ENCODE peak calls at places on chromosomes 11 and 22, in four cellular contexts. D is H1, A is HepG2, O is K562. R is an unnamed sample.

GRCh38 chr11:46436113-46436512 is 44.5 kb upstream of the CHRM4 start:
- DNase-seq in D (no peak), A (no peak), O (no peak), R (no peak)

GRCh38 chr11:14956111-14956510 is 16.0 kb downstream of the CALCA start:
- DNase-seq in D (no peak), A (no peak), O (no peak), R (no peak)

GRCh38 chr11:67055812-67056211 is 835 bp upstream of the RHOD start:
- DNase-seq in D (no peak), A (no peak), O (no peak), R (no peak)

GRCh38 chr11:94128171-94128745 is 383 bp upstream of the PANX1 start:
- DNase-seq in D (no peak), A (no peak), O (no peak), R (no peak)

GRCh38 chr22:23856721-23857605 is 712 bp upstream of the SLC2A11 start:
- DNase-seq in D (no peak), A (peak), O (no peak), R (no peak)

GRCh38 chr11:110857885-110858555 is 145.8 kb upstream of the ARHGAP20 start:
- DNase-seq in D (no peak), A (no peak), O (no peak), R (no peak)

GRCh38 chr22:23094260-23094659 is 23.9 kb downstream of the GNAZ start:
- DNase-seq in D (no peak), A (no peak), O (peak), R (no peak)

GRCh38 chr11:64583296-64584262 is 7.4 kb upstream of the SLC22A12 start:
- DNase-seq in D (no peak), A (no peak), O (peak), R (no peak)

GRCh38 chr11:128488471-128488870 is 98.9 kb downstream of the ETS1 start:
- DNase-seq in D (no peak), A (no peak), O (no peak), R (no peak)

GRCh38 chr22:44206696-44207095 is 26.0 kb downstream of the PARVG start:
- DNase-seq in D (no peak), A (no peak), O (no peak), R (no peak)

GRCh38 chr11:129695543-129696308 is 119.9 kb upstream of the TMEM45B start:
- DNase-seq in D (peak), A (peak), O (peak), R (peak)

GRCh38 chr11:4087551-4087950 is 7.0 kb upstream of the RRM1 start:
- DNase-seq in D (no peak), A (no peak), O (no peak), R (no peak)

GRCh38 chr11:75468534-75469340 is 35.7 kb upstream of the KLHL35 start:
- DNase-seq in D (no peak), A (no peak), O (peak), R (no peak)

GRCh38 chr22:26479792-26480610 is 3.6 kb downstream of the HPS4 start:
- DNase-seq in D (no peak), A (peak), O (no peak), R (no peak)

GRCh38 chr22:45196926-45197605 is 33.3 kb downstream of the NUP50 start:
- DNase-seq in D (no peak), A (no peak), O (no peak), R (no peak)

GRCh38 chr11:1153951-1154487 is 3.7 kb upstream of the MUC5AC start:
- DNase-seq in D (no peak), A (peak), O (peak), R (peak)

GRCh38 chr11:80958414-80958813 is 1517.6 kb upstream of the TENM4 start:
- DNase-seq in D (no peak), A (no peak), O (no peak), R (no peak)

GRCh38 chr11:60396790-60397189 is 531 bp downstream of the MS4A14 start:
- DNase-seq in D (no peak), A (no peak), O (no peak), R (no peak)

GRCh38 chr11:7749456-7749855 is 43.2 kb upstream of the OVCH2 start:
- DNase-seq in D (no peak), A (no peak), O (no peak), R (no peak)

GRCh38 chr11:36564376-36565032 is 3.3 kb upstream of the RAG1 start:
- DNase-seq in D (no peak), A (peak), O (peak), R (peak)

GRCh38 chr11:116714902-116715301 is 57.9 kb downstream of the BUD13 start:
- DNase-seq in D (no peak), A (no peak), O (no peak), R (no peak)

GRCh38 chr11:111846640-111847039 is 24.7 kb downstream of the ALG9 start:
- DNase-seq in D (no peak), A (no peak), O (no peak), R (no peak)

GRCh38 chr22:26757496-26757895 is 100.1 kb downstream of the MIAT start:
- DNase-seq in D (no peak), A (no peak), O (no peak), R (no peak)

GRCh38 chr11:69524291-69524882 is 42.9 kb downstream of the LINC01488 start:
- DNase-seq in D (no peak), A (no peak), O (peak), R (no peak)

GRCh38 chr11:69576069-69576782 is 64.7 kb upstream of the CCND1 start:
- DNase-seq in D (no peak), A (no peak), O (no peak), R (no peak)

GRCh38 chr11:126601136-126601535 is 245.7 kb downstream of the ST3GAL4 start:
- DNase-seq in D (no peak), A (no peak), O (no peak), R (no peak)

GRCh38 chr22:33337524-33337923 is 279.3 kb upstream of the SYN3 start:
- DNase-seq in D (no peak), A (no peak), O (no peak), R (no peak)

GRCh38 chr11:78715639-78716311 is 141.1 kb upstream of the NARS2 start:
- DNase-seq in D (peak), A (peak), O (peak), R (peak)
- TF ChIP-seq FOSL1 in D (no peak), A (peak), O (no peak), R (peak)

DNA sequence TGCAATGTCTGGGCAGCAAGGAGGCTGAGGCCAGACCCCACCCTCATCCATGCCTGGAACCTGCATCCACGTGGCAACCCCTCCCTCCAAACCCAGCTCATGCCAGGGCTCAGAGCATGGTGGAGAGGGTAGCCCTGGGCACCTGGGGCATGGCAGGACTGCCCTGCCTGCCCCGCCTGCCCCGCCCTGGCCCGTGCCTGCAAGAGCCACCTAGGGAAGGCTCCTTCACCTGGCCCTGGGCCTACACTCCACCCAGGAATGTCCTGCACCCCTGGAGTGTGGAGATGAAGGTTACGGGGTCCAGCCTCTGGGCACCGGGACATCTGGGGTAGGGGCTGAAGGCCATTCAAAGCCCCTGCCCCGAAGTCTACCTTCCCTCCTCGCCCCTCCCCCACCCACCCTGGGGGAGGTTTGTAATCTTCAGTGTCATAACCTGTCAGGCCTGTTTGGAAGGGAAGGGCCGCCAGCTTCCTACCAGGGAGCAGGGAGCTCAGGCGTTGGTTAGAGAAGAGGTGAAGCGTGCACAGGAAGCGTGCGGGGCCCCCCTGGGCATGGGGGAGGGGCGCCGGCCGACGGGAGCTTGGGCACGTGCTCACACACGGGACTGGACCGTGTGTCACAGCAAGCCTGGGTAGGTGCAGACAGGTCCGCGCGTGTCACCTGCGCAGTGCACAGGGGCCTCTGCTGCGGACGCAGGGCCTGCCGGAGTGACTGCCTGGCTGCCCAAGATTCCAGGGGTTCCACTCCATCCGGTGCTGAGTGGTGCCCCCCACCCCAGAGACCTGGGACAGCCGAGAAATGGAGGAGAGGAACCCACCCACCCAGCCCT is 30.7 kb upstream of the TH start:
- DNase-seq in D (no peak), A (no peak), O (no peak), R (no peak)
- TF ChIP-seq FOSL1 in D (no peak), A (no peak), O (no peak), R (no peak)

DNA sequence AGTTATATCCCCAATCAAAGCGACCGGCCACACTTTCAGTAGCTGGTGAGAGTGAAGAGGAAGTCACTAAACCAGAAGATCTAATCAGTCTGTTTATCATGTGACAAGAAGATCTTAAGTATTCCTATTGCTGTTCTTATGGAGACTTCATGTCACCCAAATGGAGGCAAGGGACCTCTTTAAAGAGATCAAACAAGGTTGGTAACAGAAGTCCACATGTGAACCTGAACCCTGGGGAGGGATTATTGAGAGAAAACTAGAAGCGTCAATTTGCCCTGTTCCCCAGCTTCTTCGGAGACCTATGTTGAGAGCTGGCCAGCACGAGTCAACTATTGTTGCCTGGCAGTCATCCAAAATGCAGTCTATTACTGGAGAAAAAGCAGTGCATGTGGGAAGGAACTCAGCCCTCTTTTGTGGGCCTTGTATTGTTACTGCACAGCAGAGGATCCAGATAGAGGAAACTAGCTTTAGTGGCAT is 76.9 kb upstream of the CTSC start:
- DNase-seq in D (no peak), A (no peak), O (peak), R (no peak)
- TF ChIP-seq FOSL1 in D (no peak), A (no peak), O (no peak), R (no peak)

GRCh38 chr11:33191456-33191855 is 30.2 kb upstream of the CSTF3 start:
- DNase-seq in D (no peak), A (no peak), O (no peak), R (no peak)

GRCh38 chr11:33194455-33194854 is 33.2 kb upstream of the CSTF3 start:
- DNase-seq in D (no peak), A (no peak), O (no peak), R (no peak)

GRCh38 chr11:33197915-33198727 is 36.8 kb upstream of the CSTF3 start:
- DNase-seq in D (no peak), A (no peak), O (no peak), R (no peak)

DNA sequence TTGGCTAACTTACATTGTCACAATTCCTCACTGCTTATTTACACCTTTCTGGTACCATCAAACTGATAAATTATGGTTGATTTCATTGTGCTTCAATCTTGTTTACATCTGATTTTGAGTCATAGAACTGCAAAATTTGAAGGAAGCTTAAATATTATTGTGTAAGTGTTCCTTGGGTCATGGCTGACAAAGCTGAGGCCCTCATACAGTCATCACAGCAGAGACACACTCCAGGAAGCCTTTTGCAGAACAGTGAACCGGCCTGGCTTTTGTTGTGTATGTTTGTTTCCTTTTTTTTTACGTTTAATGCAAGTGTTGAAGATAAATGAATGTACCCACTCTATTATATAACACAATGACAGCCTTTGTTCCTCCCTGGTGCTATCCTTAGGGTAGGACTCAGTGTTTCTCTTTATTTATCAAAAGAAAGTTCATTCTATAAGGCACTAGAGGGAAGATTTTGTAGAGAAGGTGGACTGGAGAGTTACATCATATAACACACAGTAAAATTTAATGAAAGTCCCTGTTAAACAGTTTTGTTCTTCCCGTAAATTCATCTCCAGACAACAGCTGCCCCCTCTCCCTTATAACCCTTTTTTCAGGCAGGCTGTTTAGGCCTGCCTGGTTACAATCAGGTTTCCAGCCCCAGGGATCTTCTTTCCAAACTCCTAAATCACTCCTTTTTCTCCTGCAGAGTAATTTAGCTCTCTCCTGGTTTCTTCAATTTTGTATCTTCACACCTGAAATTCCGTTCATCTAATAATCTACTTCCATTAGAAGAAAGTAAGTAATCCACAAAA is 34.3 kb upstream of the CSTF3 start:
- DNase-seq in D (no peak), A (no peak), O (no peak), R (no peak)
- TF ChIP-seq FOSL1 in D (no peak), A (no peak), O (no peak), R (no peak)

DNA sequence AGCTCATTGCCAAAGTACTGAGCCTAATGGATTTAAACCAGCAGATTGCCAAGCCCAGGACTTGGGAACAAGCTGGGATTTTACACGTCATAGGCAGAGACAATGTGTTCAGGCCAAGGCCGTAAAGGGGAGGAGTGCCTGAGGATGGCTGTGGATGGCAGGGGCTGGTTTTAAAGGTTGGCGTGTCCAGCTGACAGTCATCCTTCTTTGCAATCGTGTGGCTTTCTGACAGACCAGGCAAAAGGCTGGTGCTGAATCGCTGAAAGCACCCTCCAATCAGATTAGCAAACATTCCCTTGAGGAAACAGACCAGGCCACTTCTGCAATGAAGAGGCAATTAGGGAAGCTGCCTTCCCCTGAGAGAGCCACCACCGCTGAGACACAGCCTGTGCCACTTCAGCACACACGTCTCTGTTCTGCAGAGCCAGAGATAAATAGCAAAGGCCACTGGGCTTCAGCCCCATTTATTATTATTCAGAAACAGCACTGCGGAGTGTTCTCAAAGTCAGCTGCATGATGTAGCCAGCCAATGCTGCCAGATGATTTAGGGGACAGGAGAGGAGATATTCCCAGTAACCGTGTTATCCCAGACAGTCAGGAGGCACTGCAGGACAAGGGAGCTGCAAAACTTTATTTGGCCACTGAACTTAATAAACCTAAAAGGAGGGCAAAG is 54.2 kb upstream of the CSNK2A3 start:
- DNase-seq in D (no peak), A (no peak), O (no peak), R (no peak)
- TF ChIP-seq FOSL1 in D (no peak), A (no peak), O (no peak), R (no peak)

R was measured in HCT116.